ENCODE peak calls at places on chromosomes 12 and 14, in ten cellular contexts. A, M, Y, D, X, I, P, L, Q and G are unnamed samples.

GRCh38 chr14:90774316-90774715 is 41.9 kb downstream of the TTC7B start:
- DNase-seq in P (no peak), D (no peak), L (no peak), M (no peak), A (no peak), Q (no peak), X (no peak), I (no peak), Y (no peak), G (no peak)

GRCh38 chr14:53190938-53191337 is 37.8 kb upstream of the DDHD1 start:
- DNase-seq in I (no peak), D (no peak), P (no peak), X (peak), A (no peak), M (no peak), L (no peak), Q (no peak), Y (peak), G (no peak)

GRCh38 chr14:99143793-99144192 is 128.2 kb downstream of the BCL11B start:
- DNase-seq in M (no peak), A (no peak), Y (no peak), D (no peak), P (no peak), L (no peak), I (no peak), Q (no peak), X (no peak), G (no peak)

GRCh38 chr12:5770727-5771126 is 174.3 kb downstream of the ANO2 start:
- DNase-seq in Y (no peak), M (no peak), D (no peak), A (no peak), Q (no peak), P (no peak), X (no peak), I (peak), L (no peak), G (no peak)

GRCh38 chr12:31315779-31316465 is 10.0 kb downstream of the SINHCAF start:
- DNase-seq in A (no peak), P (no peak), D (no peak), L (no peak), Y (no peak), Q (no peak), I (no peak), X (no peak), M (no peak), G (no peak)

GRCh38 chr12:58847876-58848600 is 72.3 kb downstream of the LRIG3 start:
- DNase-seq in X (no peak), M (no peak), Y (no peak), D (no peak), L (no peak), Q (no peak), P (peak), A (no peak), I (no peak), G (no peak)

GRCh38 chr12:104163631-104164030 is 25.6 kb upstream of the NFYB start:
- DNase-seq in P (no peak), D (no peak), A (no peak), L (no peak), Y (no peak), Q (no peak), M (no peak), X (no peak), I (no peak), G (no peak)

GRCh38 chr12:68261947-68262346 is 8.5 kb upstream of the IL22 start:
- DNase-seq in D (no peak), X (no peak), L (no peak), Q (no peak), Y (no peak), M (no peak), A (no peak), P (no peak), I (no peak), G (no peak)

GRCh38 chr14:49950275-49951250 is 57.7 kb downstream of the ARF6 start:
- DNase-seq in X (no peak), L (no peak), D (no peak), M (peak), Y (no peak), P (peak), Q (no peak), A (peak), I (peak), G (peak)

GRCh38 chr12:116186482-116187157 is 90.9 kb downstream of the MED13L start:
- DNase-seq in P (no peak), I (no peak), A (no peak), D (no peak), Q (no peak), X (no peak), M (no peak), Y (no peak), L (no peak), G (no peak)